ENCODE peak calls at places on chromosomes 16 and 17, in six cellular contexts. A is esophagus muscularis mucosa, X is ovary, U is stomach, M is A549, Z is suprapubic skin. G is an unnamed sample.

GRCh38 chr16:4675864-4676786 is 17.2 kb upstream of the NUDT16L1 start:
- DNase-seq in A (no peak), X (no peak), U (no peak), M (no peak), Z (no peak), G (no peak)

GRCh38 chr16:27712251-27712711 is 162.3 kb downstream of the KATNIP start:
- DNase-seq in A (no peak), X (no peak), U (no peak), M (no peak), Z (no peak), G (no peak)

GRCh38 chr16:75491876-75492275 is 3.4 kb downstream of the CHST6 start:
- DNase-seq in A (no peak), X (no peak), U (no peak), M (peak), Z (no peak), G (no peak)

GRCh38 chr17:10061131-10061581 is 137.2 kb downstream of the GAS7 start:
- DNase-seq in A (no peak), X (no peak), U (no peak), M (no peak), Z (peak), G (peak)

GRCh38 chr16:57264950-57265371 is 19.5 kb downstream of the PLLP start:
- DNase-seq in A (no peak), X (no peak), U (peak), M (no peak), Z (no peak), G (peak)

GRCh38 chr17:18361837-18362380 is 1.4 kb downstream of the SHMT1 start:
- DNase-seq in A (no peak), X (no peak), U (no peak), M (no peak), Z (no peak), G (no peak)

GRCh38 chr17:36950027-36950426 is 1.3 kb downstream of the AATF start:
- DNase-seq in A (no peak), X (no peak), U (no peak), M (no peak), Z (no peak), G (no peak)

GRCh38 chr17:7927596-7927995 is 2.1 kb downstream of the KCNAB3 start:
- DNase-seq in A (no peak), X (no peak), U (no peak), M (no peak), Z (no peak), G (no peak)

GRCh38 chr17:58302171-58302918 is 21.6 kb upstream of the MPO start:
- DNase-seq in A (peak), X (no peak), U (peak), M (no peak), Z (no peak), G (no peak)

GRCh38 chr17:72122336-72122667 is 1.5 kb downstream of the SOX9 start:
- DNase-seq in A (no peak), X (no peak), U (no peak), M (no peak), Z (no peak), G (no peak)
- H3K4me3 ChIP-seq in A (peak), X (peak), U (peak), M (peak), Z (peak), G (no peak)

GRCh38 chr16:11149011-11149616 is 106.9 kb downstream of the SOCS1 start:
- DNase-seq in A (no peak), X (no peak), U (no peak), M (no peak), Z (no peak), G (no peak)
- TF ChIP-seq EP300 in A (no peak), X (no peak), U (no peak), M (no peak), Z (no peak), G (no peak)

GRCh38 chr16:85627102-85627834 is 14.1 kb downstream of the GSE1 start:
- DNase-seq in A (no peak), X (no peak), U (no peak), M (no peak), Z (no peak), G (peak)

GRCh38 chr16:85627835-85628556 is 14.9 kb downstream of the GSE1 start:
- DNase-seq in A (no peak), X (no peak), U (no peak), M (no peak), Z (no peak), G (no peak)

GRCh38 chr16:85629853-85630252 is 16.7 kb downstream of the GSE1 start:
- DNase-seq in A (no peak), X (no peak), U (no peak), M (no peak), Z (no peak), G (no peak)

GRCh38 chr16:85629326-85629725 is 16.2 kb downstream of the GSE1 start:
- DNase-seq in A (no peak), X (no peak), U (no peak), M (no peak), Z (no peak), G (peak)

DNA sequence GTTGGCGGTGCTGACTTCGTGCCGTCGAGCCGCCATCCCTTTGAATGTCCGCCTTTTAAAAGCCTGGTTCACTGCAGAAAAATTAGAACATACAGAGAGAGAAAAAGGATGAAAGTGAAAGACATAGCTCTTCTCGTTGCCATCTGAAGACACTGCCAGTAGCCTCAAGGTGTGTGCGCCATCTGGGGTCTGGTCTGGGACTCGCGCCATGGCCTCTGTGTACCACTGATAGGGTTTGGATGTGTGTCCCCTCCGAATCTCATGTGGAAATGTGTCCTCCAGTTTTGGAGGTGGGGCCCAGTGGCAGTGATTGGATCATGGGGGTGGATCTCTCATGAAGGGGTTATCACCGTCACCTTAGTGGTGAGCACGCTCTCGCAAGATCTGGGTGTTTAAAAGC is 15.5 kb downstream of the GSE1 start:
- DNase-seq in A (no peak), X (no peak), U (no peak), M (no peak), Z (no peak), G (no peak)
- TF ChIP-seq CTCF in A (no peak), X (no peak), U (no peak), M (no peak), Z (no peak), G (no peak)

GRCh38 chr16:81645303-81645702 is 133.8 kb upstream of the PLCG2 start:
- DNase-seq in A (no peak), X (no peak), U (no peak), M (peak), Z (no peak), G (peak)
- H3K4me3 ChIP-seq in A (no peak), X (no peak), U (no peak), M (no peak), Z (no peak), G (no peak)

DNA sequence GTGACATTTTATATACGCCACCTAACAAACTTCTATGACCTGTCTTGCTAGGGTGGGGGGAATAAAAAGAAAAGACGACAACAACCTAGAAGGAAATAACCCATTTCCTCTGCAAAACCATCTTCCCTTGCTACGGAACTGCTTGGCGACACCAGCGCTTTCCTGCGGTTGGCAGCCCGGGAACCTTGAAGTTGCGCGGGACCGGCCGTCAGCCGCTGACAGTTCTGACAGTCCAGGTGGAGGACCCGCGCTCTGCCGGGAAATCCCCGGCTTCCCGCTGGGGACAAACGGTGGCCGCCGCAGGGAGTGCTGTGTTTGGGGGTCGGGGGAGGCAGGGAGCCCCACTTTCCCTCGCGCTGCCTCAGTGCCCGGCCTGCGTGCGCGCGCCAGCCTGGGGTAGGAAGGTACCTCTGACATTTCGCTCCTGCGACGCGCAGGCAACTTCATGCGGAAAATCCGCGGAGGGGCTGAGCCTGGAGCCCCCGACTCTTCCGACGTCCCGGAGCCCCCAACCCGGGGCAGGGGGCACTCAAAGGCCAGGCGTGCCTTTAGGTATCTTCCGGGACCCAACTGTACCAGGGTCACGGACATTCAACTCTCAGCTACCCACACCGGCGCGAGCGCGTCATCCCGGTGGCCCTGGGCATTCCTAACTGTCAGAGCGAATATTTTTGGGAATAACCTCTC is 516 bp downstream of the SLC16A6 start:
- DNase-seq in A (no peak), X (peak), U (peak), M (no peak), Z (no peak), G (peak)
- TF ChIP-seq EP300 in A (no peak), X (no peak), U (no peak), M (no peak), Z (no peak), G (no peak)